ENCODE peak calls at places on chromosomes 6 and 20, in nine cellular contexts. E is WERI-Rb-1; S is mammary epithelial cell; U is cardiac muscle cell; X is HepG2; V is heart right ventricle; D is CD4-positive, alpha-beta T cell; O is HCT116; M is adrenal gland. R is an unnamed sample.
A peak's percentile ranks its signal among the peaks of the same experiment; 100 is the strongest.

GRCh38 chr6:112366695-112367546 is 19.8 kb downstream of the RFPL4B start:
- DNase-seq in S (no peak), M (no peak), D (no peak), U (no peak), X (no peak), E (no peak), V (no peak), O (no peak), R (no peak)

GRCh38 chr6:74409447-74409846 is 713.4 kb downstream of the CD109 start:
- DNase-seq in V (no peak), S (peak; percentile 49), E (no peak), O (peak; percentile 31), X (peak; percentile 36), M (no peak), D (no peak), U (no peak), R (peak; percentile 53)

GRCh38 chr6:31495580-31495979 is 2.4 kb upstream of the MICB start:
- DNase-seq in E (no peak), M (no peak), D (no peak), V (no peak), U (no peak), X (no peak), S (peak; percentile 28), O (no peak), R (no peak)

GRCh38 chr6:255418-256090 is 36.7 kb upstream of the DUSP22 start:
- DNase-seq in X (no peak), O (no peak), V (no peak), M (no peak), E (no peak), S (no peak), U (no peak), D (no peak), R (no peak)

GRCh38 chr6:1396952-1397868 is 7.8 kb downstream of the FOXF2 start:
- DNase-seq in U (peak; percentile 80), X (peak; percentile 31), S (peak; percentile 46), V (peak; percentile 45), M (peak; percentile 75), E (peak; percentile 81), O (peak; percentile 54), D (peak; percentile 63), R (peak; percentile 94)

GRCh38 chr6:23663652-23664051 is 462.4 kb upstream of the NRSN1 start:
- DNase-seq in E (no peak), S (no peak), V (no peak), X (no peak), O (no peak), M (no peak), D (no peak), U (no peak), R (no peak)

GRCh38 chr20:52242237-52243230 is 51.0 kb upstream of the ZFP64 start:
- DNase-seq in X (no peak), D (no peak), U (peak; percentile 49), E (no peak), O (no peak), V (no peak), S (no peak), M (no peak), R (no peak)

GRCh38 chr6:16649241-16649640 is 112.0 kb downstream of the ATXN1 start:
- DNase-seq in X (no peak), V (no peak), M (no peak), O (no peak), D (no peak), E (no peak), S (no peak), U (no peak), R (no peak)

GRCh38 chr6:139522471-139523220 is 148.2 kb upstream of the CITED2 start:
- DNase-seq in V (no peak), D (no peak), U (no peak), E (no peak), S (no peak), M (no peak), X (no peak), O (no peak), R (no peak)

GRCh38 chr20:50267041-50267865 is 76.6 kb downstream of the CEBPB start:
- DNase-seq in X (peak; percentile 79), D (no peak), U (no peak), M (peak; percentile 78), E (no peak), O (peak; percentile 67), V (no peak), S (peak; percentile 81), R (no peak)

GRCh38 chr6:158488065-158488464 is 71.8 kb upstream of the TMEM181 start:
- DNase-seq in V (no peak), M (no peak), O (peak; percentile 63), S (peak; percentile 90), X (no peak), D (no peak), U (no peak), E (no peak), R (peak; percentile 88)

GRCh38 chr6:45814772-45815171 is 200.9 kb downstream of the CLIC5 start:
- DNase-seq in U (no peak), D (no peak), O (no peak), V (no peak), E (no peak), S (no peak), X (no peak), M (no peak), R (no peak)

GRCh38 chr6:165098165-165098564 is 211.2 kb downstream of the C6orf118 start:
- DNase-seq in E (no peak), D (no peak), U (no peak), X (no peak), O (no peak), S (no peak), M (no peak), V (no peak), R (no peak)
- H3K9me3 ChIP-seq in E (no peaks in the 10 kb centered on the region), D (no peaks in the 10 kb centered on the region), U (no peaks in the 10 kb centered on the region), X (peaks cover 97% of the 10 kb centered on the region), O (no peaks in the 10 kb centered on the region), S (peaks cover 3% of the 10 kb centered on the region), M (no peaks in the 10 kb centered on the region), V (no peaks in the 10 kb centered on the region), R (peaks cover 48% of the 10 kb centered on the region)

GRCh38 chr20:53749499-53749898 is 155.9 kb upstream of the ZNF217 start:
- DNase-seq in X (no peak), M (no peak), E (no peak), V (no peak), S (no peak), O (no peak), U (no peak), D (no peak), R (no peak)
- H3K9me3 ChIP-seq in X (no peaks in the 10 kb centered on the region), M (no peaks in the 10 kb centered on the region), E (no peaks in the 10 kb centered on the region), V (no peaks in the 10 kb centered on the region), S (no peaks in the 10 kb centered on the region), O (no peaks in the 10 kb centered on the region), U (no peaks in the 10 kb centered on the region), D (no peaks in the 10 kb centered on the region), R (no peaks in the 10 kb centered on the region)

GRCh38 chr6:30283761-30284160 is 43.0 kb upstream of the TRIM39 start:
- DNase-seq in V (no peak), S (no peak), D (no peak), E (no peak), O (no peak), M (no peak), X (no peak), U (no peak), R (no peak)
- H3K9me3 ChIP-seq in V (peaks cover 14% of the 10 kb centered on the region), S (peaks cover 45% of the 10 kb centered on the region), D (peaks cover 84% of the 10 kb centered on the region), E (peaks cover 73% of the 10 kb centered on the region), O (peaks cover 25% of the 10 kb centered on the region), M (peaks cover 67% of the 10 kb centered on the region), X (peaks cover 85% of the 10 kb centered on the region), U (no peaks in the 10 kb centered on the region), R (peaks cover 37% of the 10 kb centered on the region)

GRCh38 chr6:41488392-41489129 is 57.6 kb upstream of the FOXP4 start:
- DNase-seq in X (peak; percentile 51), S (peak; percentile 43), D (no peak), E (peak; percentile 99), U (peak; percentile 79), M (peak; percentile 4), V (peak; percentile 23), O (no peak), R (peak; percentile 71)
- H3K9me3 ChIP-seq in X (no peaks in the 10 kb centered on the region), S (no peaks in the 10 kb centered on the region), D (no peaks in the 10 kb centered on the region), E (no peaks in the 10 kb centered on the region), U (no peaks in the 10 kb centered on the region), M (no peaks in the 10 kb centered on the region), V (no peaks in the 10 kb centered on the region), O (no peaks in the 10 kb centered on the region), R (no peaks in the 10 kb centered on the region)

GRCh38 chr20:87372-87771 is at the start of gene DEFB125:
- DNase-seq in D (no peak), M (no peak), X (no peak), O (no peak), V (no peak), S (no peak), E (no peak), U (no peak), R (no peak)
- H3K9me3 ChIP-seq in D (no peaks in the 10 kb centered on the region), M (no peaks in the 10 kb centered on the region), X (no peaks in the 10 kb centered on the region), O (no peaks in the 10 kb centered on the region), V (no peaks in the 10 kb centered on the region), S (peaks cover 6% of the 10 kb centered on the region), E (peaks cover 3% of the 10 kb centered on the region), U (peaks cover 2% of the 10 kb centered on the region), R (no peaks in the 10 kb centered on the region)

GRCh38 chr6:153879826-153880225 is 159.2 kb upstream of the OPRM1 start:
- DNase-seq in V (no peak), U (no peak), M (no peak), S (no peak), D (no peak), O (no peak), X (no peak), E (no peak), R (no peak)
- H3K9me3 ChIP-seq in V (peaks cover 2% of the 10 kb centered on the region), U (no peaks in the 10 kb centered on the region), M (no peaks in the 10 kb centered on the region), S (no peaks in the 10 kb centered on the region), D (no peaks in the 10 kb centered on the region), O (no peaks in the 10 kb centered on the region), X (peaks cover 21% of the 10 kb centered on the region), E (no peaks in the 10 kb centered on the region), R (peaks cover 6% of the 10 kb centered on the region)

GRCh38 chr6:36147294-36147693 is 17.0 kb downstream of the MAPK13 start:
- DNase-seq in S (no peak), D (no peak), O (no peak), V (no peak), X (no peak), M (no peak), U (no peak), E (no peak), R (no peak)

GRCh38 chr6:36145495-36145894 is 15.2 kb downstream of the MAPK13 start:
- DNase-seq in S (no peak), U (no peak), O (no peak), X (no peak), V (no peak), M (no peak), E (no peak), D (no peak), R (no peak)

GRCh38 chr6:36149436-36149835 is 19.1 kb downstream of the MAPK13 start:
- DNase-seq in E (no peak), U (no peak), M (no peak), X (no peak), O (no peak), V (no peak), D (no peak), S (no peak), R (no peak)

GRCh38 chr6:36154286-36154685 is 24.0 kb downstream of the MAPK13 start:
- DNase-seq in E (no peak), X (no peak), D (no peak), V (no peak), S (peak; percentile 59), M (no peak), U (no peak), O (no peak), R (no peak)

GRCh38 chr6:36150283-36150682 is 20.0 kb downstream of the MAPK13 start:
- DNase-seq in V (no peak), X (no peak), E (no peak), D (no peak), M (no peak), U (no peak), S (no peak), O (no peak), R (no peak)
- H3K9me3 ChIP-seq in V (no peaks in the 10 kb centered on the region), X (no peaks in the 10 kb centered on the region), E (no peaks in the 10 kb centered on the region), D (peaks cover 7% of the 10 kb centered on the region), M (no peaks in the 10 kb centered on the region), U (no peaks in the 10 kb centered on the region), S (no peaks in the 10 kb centered on the region), O (no peaks in the 10 kb centered on the region), R (no peaks in the 10 kb centered on the region)

R was measured in AG04450.